ENCODE peak calls at places on chromosome 10, in seven cellular contexts. B, Q, M, Y, I, J and R are unnamed samples.

GRCh38 chr10:87925570-87925969 is 62.1 kb downstream of the PTEN start:
- DNase-seq in B (peak; percentile 43), Q (no peak), M (no peak), Y (no peak), I (peak; percentile 10), J (peak; percentile 51), R (no peak)

GRCh38 chr10:5681930-5682329 is 2.7 kb upstream of the TASOR2 start:
- DNase-seq in B (no peak), Q (no peak), M (no peak), Y (no peak), I (no peak), J (no peak), R (no peak)

GRCh38 chr10:26372513-26373354 is 65.4 kb upstream of the APBB1IP start:
- DNase-seq in B (no peak), Q (peak; percentile 51), M (no peak), Y (no peak), I (no peak), J (no peak), R (no peak)

GRCh38 chr10:53536322-53536721 is 763.7 kb upstream of the MBL2 start:
- DNase-seq in B (no peak), Q (no peak), M (no peak), Y (no peak), I (no peak), J (no peak), R (no peak)

GRCh38 chr10:102300289-102300843 is 55.0 kb downstream of the GBF1 start:
- DNase-seq in B (peak; percentile 91), Q (no peak), M (no peak), Y (no peak), I (peak; percentile 44), J (peak; percentile 75), R (no peak)

GRCh38 chr10:89683911-89684310 is 17.5 kb upstream of the KIF20B start:
- DNase-seq in B (no peak), Q (no peak), M (no peak), Y (no peak), I (no peak), J (no peak), R (no peak)

GRCh38 chr10:3895045-3895609 is 110.1 kb upstream of the KLF6 start:
- DNase-seq in B (peak; percentile 91), Q (no peak), M (no peak), Y (no peak), I (peak; percentile 16), J (peak; percentile 74), R (no peak)

GRCh38 chr10:61835909-61836232 is 65.6 kb upstream of the ARID5B start:
- DNase-seq in B (peak; percentile 69), Q (no peak), M (no peak), Y (no peak), I (no peak), J (peak; percentile 63), R (no peak)

GRCh38 chr10:97459933-97460332 is 14.0 kb downstream of the ZDHHC16 start:
- DNase-seq in B (no peak), Q (no peak), M (no peak), Y (no peak), I (no peak), J (no peak), R (no peak)